ENCODE peak calls at places on chromosomes 6 and 20, in six cellular contexts. U is HepG2, H is GM12878, P is A549, A is K562, L is SK-N-SH. I is an unnamed sample.

GRCh38 chr6:36544228-36544627 is 3.1 kb downstream of the STK38 start:
- DNase-seq in U (no peak), H (no peak), P (no peak), A (no peak), L (no peak), I (no peak)

GRCh38 chr6:12350644-12351173 is 60.5 kb downstream of the EDN1 start:
- DNase-seq in U (no peak), H (no peak), P (no peak), A (no peak), L (no peak), I (no peak)

GRCh38 chr6:88365230-88365629 is 199.1 kb upstream of the CNR1 start:
- DNase-seq in U (no peak), H (no peak), P (no peak), A (no peak), L (no peak), I (no peak)

GRCh38 chr20:24934101-24934661 is 14.9 kb upstream of the CST7 start:
- DNase-seq in U (no peak), H (no peak), P (no peak), A (no peak), L (no peak), I (no peak)

GRCh38 chr20:63744574-63745423 is 5.2 kb downstream of the SLC2A4RG start:
- DNase-seq in U (peak; percentile 53), H (no peak), P (no peak), A (no peak), L (peak; percentile 25), I (no peak)

GRCh38 chr6:22026160-22026678 is 270.6 kb downstream of the PRL start:
- DNase-seq in U (no peak), H (no peak), P (no peak), A (no peak), L (no peak), I (no peak)

GRCh38 chr20:10313701-10314100 is 95.1 kb downstream of the SNAP25 start:
- DNase-seq in U (no peak), H (no peak), P (no peak), A (no peak), L (no peak), I (peak; percentile 20)

GRCh38 chr20:63056236-63057132 is 49.7 kb upstream of the BHLHE23 start:
- DNase-seq in U (no peak), H (no peak), P (peak; percentile 53), A (peak; percentile 79), L (peak; percentile 89), I (no peak)

GRCh38 chr20:14189794-14190402 is 147.5 kb downstream of the FLRT3 start:
- DNase-seq in U (peak; percentile 30), H (no peak), P (peak; percentile 69), A (no peak), L (peak; percentile 21), I (peak; percentile 62)

GRCh38 chr20:62104791-62105345 is 17.4 kb upstream of the LSM14B start:
- DNase-seq in U (no peak), H (no peak), P (no peak), A (no peak), L (no peak), I (peak; percentile 46)

GRCh38 chr6:16982827-16983226 is 119.0 kb upstream of the STMND1 start:
- DNase-seq in U (no peak), H (peak; percentile 27), P (no peak), A (no peak), L (no peak), I (peak; percentile 99)
- TF ChIP-seq SMC3 in U (no peak), H (no peak), P (no peak), A (no peak), L (no peak), I (no peak)

DNA sequence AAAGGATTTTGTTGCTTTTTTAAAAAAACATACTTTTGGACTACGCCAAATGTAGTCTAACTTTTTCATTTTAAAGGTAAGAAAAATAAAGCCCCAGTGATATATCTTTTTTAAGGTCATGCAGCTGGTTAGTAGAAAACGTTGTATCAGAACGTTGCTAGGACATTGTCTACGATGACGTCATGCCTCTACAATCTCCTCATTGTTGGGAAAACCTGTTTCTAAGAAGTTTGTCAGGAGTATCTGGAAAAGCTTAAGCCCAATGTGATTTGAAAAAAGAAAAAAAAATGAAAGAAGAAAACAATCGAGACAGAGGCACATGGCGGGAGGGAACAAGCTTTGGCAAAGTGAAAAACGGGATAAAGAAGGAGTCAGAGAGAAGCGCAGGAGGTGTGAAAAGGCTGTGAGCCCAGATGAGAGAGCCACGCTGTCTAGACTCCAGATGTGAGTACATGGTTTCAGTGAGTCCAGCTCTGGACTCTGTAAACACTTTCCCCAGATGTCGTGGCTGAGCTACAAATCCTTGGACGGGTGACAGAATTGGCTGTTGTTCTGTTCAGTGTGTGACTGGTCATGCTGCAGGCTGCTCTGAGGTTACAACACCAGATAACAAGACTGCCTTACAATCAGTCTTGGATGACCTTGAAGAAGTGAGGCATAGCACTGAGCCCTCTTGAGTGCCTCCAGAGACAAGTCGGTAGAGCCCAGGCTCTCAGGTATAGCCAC is 656.7 kb upstream of the ID4 start:
- DNase-seq in U (no peak), H (no peak), P (no peak), A (no peak), L (no peak), I (no peak)
- TF ChIP-seq SMC3 in U (no peak), H (no peak), P (no peak), A (no peak), L (no peak), I (no peak)

DNA sequence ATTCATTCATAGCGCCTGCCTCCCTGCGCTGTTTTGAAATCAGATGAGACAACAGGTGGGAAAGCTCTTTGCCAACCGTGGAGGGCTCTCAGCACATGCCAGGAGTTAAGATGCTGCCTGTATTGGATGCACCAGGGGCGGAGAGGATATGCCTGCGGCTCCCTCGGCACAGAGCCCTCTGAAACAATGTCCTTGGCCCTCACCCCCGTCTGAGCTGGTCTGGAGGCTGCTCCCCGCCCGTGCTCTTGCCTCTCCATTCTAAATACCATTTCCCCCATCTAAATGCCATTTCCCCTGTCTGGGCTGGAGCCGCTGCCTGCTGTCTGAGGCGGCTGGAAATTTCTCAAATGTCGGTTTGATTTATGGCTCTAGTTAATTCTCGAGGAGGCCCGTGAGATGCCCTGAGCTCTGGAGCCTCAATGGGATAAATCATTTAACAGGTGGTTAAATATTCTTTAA is 50.8 kb upstream of the MLN start:
- DNase-seq in U (no peak), H (no peak), P (no peak), A (no peak), L (no peak), I (no peak)
- TF ChIP-seq SMC3 in U (no peak), H (no peak), P (no peak), A (no peak), L (no peak), I (no peak)

GRCh38 chr6:142841915-142842314 is 103.1 kb downstream of the HIVEP2 start:
- DNase-seq in U (no peak), H (no peak), P (no peak), A (no peak), L (no peak), I (no peak)

GRCh38 chr6:142839686-142840040 is 105.3 kb downstream of the HIVEP2 start:
- DNase-seq in U (no peak), H (no peak), P (no peak), A (no peak), L (no peak), I (no peak)

GRCh38 chr6:142835787-142836186 is 109.2 kb downstream of the HIVEP2 start:
- DNase-seq in U (no peak), H (no peak), P (no peak), A (no peak), L (no peak), I (no peak)

GRCh38 chr6:142842423-142843261 is 102.3 kb downstream of the HIVEP2 start:
- DNase-seq in U (peak; percentile 59), H (peak; percentile 97), P (peak; percentile 49), A (no peak), L (peak; percentile 25), I (peak; percentile 57)

DNA sequence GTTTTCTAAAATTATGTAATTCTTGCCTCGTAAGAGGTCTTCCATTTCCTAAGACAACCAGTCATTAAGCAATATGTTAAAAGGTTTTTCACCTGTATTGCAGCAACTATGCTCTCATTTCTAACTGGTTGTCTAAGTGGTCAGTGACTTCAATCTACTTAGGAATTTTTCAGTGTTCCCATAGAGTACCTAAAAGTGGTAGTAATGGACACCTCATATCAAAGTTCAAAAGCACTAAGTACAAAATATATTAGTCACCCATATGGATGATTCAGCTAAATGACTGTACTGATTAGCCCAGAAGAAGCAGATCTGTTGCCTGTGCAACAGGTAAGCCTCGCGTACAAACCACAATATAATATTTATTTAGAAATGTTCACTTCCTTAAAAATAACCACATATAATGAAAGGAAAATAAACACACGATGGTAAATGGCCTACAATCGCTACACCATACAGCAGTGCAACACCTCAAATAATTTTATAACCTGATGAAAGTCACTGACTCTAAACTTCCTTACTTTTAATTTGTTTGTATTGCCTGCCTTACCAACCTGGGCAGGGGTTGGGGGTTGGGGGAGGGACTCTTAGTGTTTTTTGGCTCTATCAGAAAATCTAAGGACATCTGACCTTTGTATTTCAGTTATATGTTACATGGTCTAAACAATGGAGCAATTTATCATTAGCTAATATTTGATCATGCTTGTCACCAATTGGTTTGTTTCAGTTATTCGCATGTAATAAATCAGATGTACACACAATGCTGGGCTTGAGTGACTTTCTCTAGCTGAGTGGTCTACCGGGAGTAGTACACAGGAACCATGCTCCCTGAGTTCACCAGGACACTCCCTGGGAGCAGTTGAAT is 105.9 kb downstream of the HIVEP2 start:
- DNase-seq in U (peak; percentile 73), H (no peak), P (peak; percentile 45), A (no peak), L (no peak), I (peak; percentile 72)
- TF ChIP-seq SMC3 in U (no peak), H (no peak), P (no peak), A (no peak), L (no peak), I (no peak)

GRCh38 chr6:24329451-24329850 is 28.4 kb downstream of the DCDC2 start:
- DNase-seq in U (peak; percentile 20), H (no peak), P (no peak), A (no peak), L (no peak), I (no peak)
- TF ChIP-seq SMC3 in U (no peak), H (no peak), P (no peak), A (no peak), L (no peak), I (no peak)

GRCh38 chr6:33432546-33432945 is 12.7 kb downstream of the SYNGAP1 start:
- DNase-seq in U (no peak), H (no peak), P (no peak), A (no peak), L (peak; percentile 15), I (no peak)
- TF ChIP-seq SMC3 in U (no peak), H (no peak), P (no peak), A (no peak), L (no peak), I (no peak)

GRCh38 chr20:52305843-52306242 is 114.3 kb upstream of the ZFP64 start:
- DNase-seq in U (no peak), H (no peak), P (no peak), A (no peak), L (no peak), I (no peak)

GRCh38 chr20:52302736-52303135 is 111.2 kb upstream of the ZFP64 start:
- DNase-seq in U (no peak), H (no peak), P (no peak), A (no peak), L (no peak), I (no peak)

GRCh38 chr20:52306477-52306876 is 114.9 kb upstream of the ZFP64 start:
- DNase-seq in U (no peak), H (no peak), P (no peak), A (no peak), L (no peak), I (no peak)

GRCh38 chr20:52303281-52303950 is 111.8 kb upstream of the ZFP64 start:
- DNase-seq in U (no peak), H (no peak), P (no peak), A (no peak), L (no peak), I (no peak)

GRCh38 chr20:52305029-52305645 is 113.6 kb upstream of the ZFP64 start:
- DNase-seq in U (no peak), H (no peak), P (no peak), A (no peak), L (no peak), I (no peak)
- TF ChIP-seq SMC3 in U (no peak), H (no peak), P (no peak), A (no peak), L (no peak), I (no peak)